ENCODE peak calls at places on chromosomes 6 and 20, in five cellular contexts. T, I, R, B and N are unnamed samples.

GRCh38 chr6:30612687-30613248 is 4.3 kb downstream of the PPP1R10 start:
- DNase-seq in I (no peak), B (no peak), R (no peak), T (no peak), N (no peak)

GRCh38 chr6:136334853-136335252 is 45.2 kb upstream of the BCLAF1 start:
- DNase-seq in B (peak), R (no peak), I (no peak), T (no peak), N (no peak)

GRCh38 chr20:884983-885952 is 30.9 kb downstream of the ANGPT4 start:
- DNase-seq in R (no peak), I (peak), T (no peak), B (peak), N (no peak)

GRCh38 chr20:59992531-59992930 is 34.3 kb downstream of the CDH26 start:
- DNase-seq in B (no peak), R (no peak), I (peak), T (no peak), N (no peak)

GRCh38 chr20:39775110-39775509 is 813.0 kb downstream of the DHX35 start:
- DNase-seq in R (no peak), I (no peak), T (no peak), B (no peak), N (no peak)

GRCh38 chr20:2295286-2295685 is 515 bp upstream of the TGM3 start:
- DNase-seq in B (no peak), T (no peak), R (no peak), I (no peak), N (no peak)

GRCh38 chr20:42134265-42135098 is 516.3 kb upstream of the CHD6 start:
- DNase-seq in R (no peak), B (no peak), I (no peak), T (no peak), N (no peak)

GRCh38 chr6:26609463-26609862 is 12.7 kb downstream of the ABT1 start:
- DNase-seq in R (no peak), B (no peak), I (no peak), T (no peak), N (no peak)

GRCh38 chr6:33621396-33622388 is 570 bp downstream of the ITPR3 start:
- DNase-seq in R (peak), T (peak), B (no peak), I (no peak), N (no peak)

GRCh38 chr6:19035454-19035853 is 648.3 kb downstream of the RNF144B start:
- DNase-seq in R (no peak), B (no peak), T (no peak), I (peak), N (no peak)

GRCh38 chr6:91213229-91213901 is 626.5 kb upstream of the MAP3K7 start:
- DNase-seq in R (no peak), I (no peak), B (no peak), T (no peak), N (no peak)

GRCh38 chr6:129709909-129710721 is at the start of gene ARHGAP18:
- DNase-seq in B (peak), I (peak), T (peak), R (peak), N (peak)

GRCh38 chr6:116631379-116631990 is 15.2 kb downstream of the RSPH4A start:
- DNase-seq in B (no peak), T (no peak), R (no peak), I (no peak), N (no peak)

GRCh38 chr6:39366875-39367618 is 44.5 kb upstream of the KCNK16 start:
- DNase-seq in T (no peak), B (no peak), I (peak), R (no peak), N (peak)

GRCh38 chr20:35145141-35145564 is 2.0 kb downstream of the EDEM2 start:
- DNase-seq in I (peak), R (peak), B (peak), T (no peak), N (peak)

GRCh38 chr6:9116026-9116425 is 680.7 kb upstream of the SLC35B3 start:
- DNase-seq in I (no peak), B (no peak), R (no peak), T (no peak), N (no peak)

GRCh38 chr6:110878751-110879539 is 4.4 kb downstream of the AMD1 start:
- DNase-seq in I (peak), B (peak), T (no peak), R (peak), N (peak)

GRCh38 chr6:28326371-28326948 is 9.5 kb downstream of the ZSCAN31 start:
- DNase-seq in T (no peak), I (no peak), B (no peak), R (no peak), N (no peak)

GRCh38 chr6:2007165-2007564 is 238.2 kb downstream of the GMDS start:
- DNase-seq in R (no peak), I (no peak), T (no peak), B (no peak), N (no peak)